ENCODE peak calls at places on chromosomes 16 and 17, in eight cellular contexts. L is cardiac muscle cell, Z is progenitor cell of endocrine pancreas, D is AG04449, W is endothelial cell of umbilical vein, B is prostate gland, V is fibroblast of pulmonary artery, R is lower lobe of right lung. Y is an unnamed sample.

GRCh38 chr16:68005786-68006286 is 6.6 kb upstream of the DPEP2 start:
- DNase-seq in L (no peak), Z (no peak), D (no peak), W (peak), B (no peak), V (peak), R (peak), Y (peak)

GRCh38 chr17:17387461-17388362 is 84.5 kb downstream of the NT5M start:
- DNase-seq in L (peak), Z (peak), D (no peak), W (no peak), B (no peak), V (no peak), R (peak), Y (peak)

GRCh38 chr17:59769891-59770290 is 62.4 kb downstream of the VMP1 start:
- DNase-seq in L (no peak), Z (no peak), D (no peak), W (peak), B (no peak), V (peak), R (no peak), Y (peak)

GRCh38 chr17:64155090-64155630 is 25.2 kb upstream of the ERN1 start:
- DNase-seq in L (no peak), Z (no peak), D (no peak), W (no peak), B (no peak), V (no peak), R (no peak), Y (no peak)

GRCh38 chr16:49382916-49383315 is 9.3 kb downstream of the C16orf78 start:
- DNase-seq in L (no peak), Z (no peak), D (no peak), W (no peak), B (no peak), V (no peak), R (no peak), Y (peak)

GRCh38 chr17:40063034-40063765 is 435 bp downstream of the THRA start:
- DNase-seq in L (peak), Z (peak), D (no peak), W (peak), B (no peak), V (peak), R (peak), Y (peak)

GRCh38 chr16:83125999-83126568 is 499.3 kb downstream of the CDH13 start:
- DNase-seq in L (no peak), Z (no peak), D (no peak), W (no peak), B (no peak), V (no peak), R (no peak), Y (peak)

GRCh38 chr16:55494994-55495421 is 13.9 kb upstream of the LPCAT2 start:
- DNase-seq in L (peak), Z (no peak), D (peak), W (peak), B (no peak), V (peak), R (no peak), Y (peak)

GRCh38 chr16:27729516-27730304 is 179.8 kb downstream of the KATNIP start:
- DNase-seq in L (no peak), Z (no peak), D (no peak), W (peak), B (no peak), V (peak), R (peak), Y (no peak)

GRCh38 chr17:38907930-38908675 is 17.3 kb upstream of the LASP1NB start:
- DNase-seq in L (no peak), Z (no peak), D (no peak), W (no peak), B (no peak), V (no peak), R (peak), Y (no peak)
- TF ChIP-seq CTCF in L (no peak), Z (no peak), D (no peak), W (peak), B (no peak), V (no peak), R (no peak), Y (no peak)

DNA sequence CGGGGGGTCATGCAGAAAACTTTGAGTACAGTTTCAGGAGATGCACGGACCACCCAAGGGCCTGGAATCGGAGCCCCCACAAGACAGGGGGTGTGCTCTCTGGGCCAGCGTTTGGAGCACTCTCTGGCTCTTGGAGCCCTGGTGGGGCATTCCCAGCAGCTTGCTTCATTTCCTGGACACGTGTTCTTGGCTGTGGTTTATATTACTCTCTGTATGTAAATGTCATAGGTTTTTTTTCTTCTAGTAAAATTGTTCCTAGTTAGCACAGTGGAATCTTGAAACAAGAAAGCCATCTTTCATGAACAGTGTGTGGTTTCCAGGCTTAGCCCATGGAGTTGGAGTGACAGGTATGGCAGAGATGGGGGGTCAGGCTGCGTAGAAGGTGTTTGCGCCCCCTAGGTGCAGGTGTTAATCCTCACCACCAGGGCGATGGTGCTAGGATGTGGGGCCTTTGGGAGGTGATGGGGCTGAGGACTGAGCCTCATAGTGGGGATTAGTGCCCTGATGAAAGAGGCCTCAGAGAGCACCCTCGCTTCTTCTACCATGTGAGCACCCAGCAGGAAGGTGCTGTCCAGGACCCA is 79.8 kb downstream of the JPH3 start:
- DNase-seq in L (no peak), Z (no peak), D (peak), W (peak), B (peak), V (peak), R (no peak), Y (peak)
- TF ChIP-seq CTCF in L (peak), Z (peak), D (peak), W (peak), B (no peak), V (peak), R (no peak), Y (no peak)

GRCh38 chr17:56890390-56890789 is 23.5 kb downstream of the TRIM25 start:
- DNase-seq in L (no peak), Z (no peak), D (no peak), W (no peak), B (no peak), V (no peak), R (no peak), Y (no peak)

GRCh38 chr17:56892333-56892732 is 21.5 kb downstream of the TRIM25 start:
- DNase-seq in L (no peak), Z (no peak), D (no peak), W (no peak), B (no peak), V (no peak), R (no peak), Y (no peak)

GRCh38 chr17:56893503-56893902 is 20.3 kb downstream of the TRIM25 start:
- DNase-seq in L (no peak), Z (no peak), D (no peak), W (no peak), B (no peak), V (no peak), R (no peak), Y (no peak)

GRCh38 chr17:56890906-56891674 is 22.8 kb downstream of the TRIM25 start:
- DNase-seq in L (no peak), Z (no peak), D (no peak), W (no peak), B (no peak), V (no peak), R (no peak), Y (no peak)

DNA sequence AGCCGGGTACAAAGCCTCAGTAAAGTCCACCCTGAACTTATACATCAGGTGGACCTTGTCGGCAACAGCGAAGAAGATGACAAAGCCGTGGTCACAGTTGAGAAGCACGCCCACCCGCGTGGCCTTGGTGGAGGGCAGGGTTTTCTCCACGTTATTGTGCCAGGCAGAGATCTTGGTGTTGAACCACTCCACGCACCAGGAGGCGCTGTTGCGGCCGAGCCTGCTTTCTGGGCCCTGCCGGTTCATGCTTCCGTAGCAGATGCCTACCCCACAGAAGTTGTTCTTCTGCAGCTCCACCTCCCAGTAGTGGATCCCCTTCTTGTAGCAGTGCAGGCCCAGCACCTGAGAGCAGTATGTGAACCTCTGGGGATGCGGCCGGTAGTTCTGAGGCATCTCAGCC is 22.1 kb downstream of the TRIM25 start:
- DNase-seq in L (no peak), Z (no peak), D (no peak), W (peak), B (no peak), V (no peak), R (peak), Y (no peak)
- TF ChIP-seq CTCF in L (peak), Z (peak), D (peak), W (peak), B (peak), V (peak), R (peak), Y (no peak)

GRCh38 chr17:74963656-74964055 is 8.9 kb downstream of the HID1 start:
- DNase-seq in L (no peak), Z (no peak), D (no peak), W (no peak), B (no peak), V (no peak), R (no peak), Y (no peak)
- TF ChIP-seq CTCF in L (peak), Z (no peak), D (peak), W (no peak), B (no peak), V (peak), R (no peak), Y (no peak)

Y was measured in MCF 10A.